ENCODE peak calls at places on chromosomes 3 and 15, in five cellular contexts. X is substantia nigra, F is left cardiac atrium, I is HS-27A, P is tibial artery. J is an unnamed sample.

GRCh38 chr15:69513986-69514385 is 61.4 kb downstream of the RPLP1 start:
- DNase-seq in X (no peak), F (no peak), I (no peak), P (no peak), J (no peak)

GRCh38 chr15:62173215-62173614 is 8.1 kb upstream of the C2CD4B start:
- DNase-seq in X (no peak), F (peak; percentile 78), I (no peak), P (peak; percentile 36), J (no peak)

GRCh38 chr3:119937229-119937628 is 155.3 kb downstream of the NR1I2 start:
- DNase-seq in X (no peak), F (no peak), I (no peak), P (no peak), J (no peak)

GRCh38 chr3:193776626-193777025 is 183.6 kb downstream of the OPA1 start:
- DNase-seq in X (no peak), F (no peak), I (no peak), P (no peak), J (no peak)

GRCh38 chr3:61008168-61008737 is 243.0 kb downstream of the FHIT start:
- DNase-seq in X (no peak), F (no peak), I (no peak), P (no peak), J (no peak)

GRCh38 chr15:90644946-90645725 is 72.0 kb upstream of the BLM start:
- DNase-seq in X (no peak), F (no peak), I (no peak), P (no peak), J (no peak)

GRCh38 chr3:186782542-186783069 is 771 bp upstream of the EIF4A2 start:
- DNase-seq in X (no peak), F (no peak), I (no peak), P (no peak), J (no peak)

GRCh38 chr3:53806182-53807116 is 39.8 kb downstream of the CHDH start:
- DNase-seq in X (no peak), F (no peak), I (peak; percentile 64), P (no peak), J (no peak)

GRCh38 chr3:185825639-185826481 is 1.0 kb upstream of the IGF2BP2 start:
- DNase-seq in X (no peak), F (peak; percentile 52), I (no peak), P (no peak), J (peak; percentile 59)

GRCh38 chr3:41418961-41419691 is 219.8 kb downstream of the CTNNB1 start:
- DNase-seq in X (no peak), F (no peak), I (peak; percentile 17), P (no peak), J (no peak)

GRCh38 chr15:100502651-100503050 is 26.1 kb downstream of the CERS3 start:
- DNase-seq in X (no peak), F (no peak), I (no peak), P (no peak), J (no peak)

GRCh38 chr3:150945226-150945625 is 27.3 kb downstream of the CLRN1 start:
- DNase-seq in X (no peak), F (no peak), I (no peak), P (no peak), J (peak; percentile 33)

GRCh38 chr3:59775781-59776270 is 726.0 kb upstream of the CFAP20DC start:
- DNase-seq in X (no peak), F (no peak), I (no peak), P (no peak), J (no peak)

GRCh38 chr3:184562875-184563568 is 1.4 kb downstream of the EPHB3 start:
- DNase-seq in X (peak; percentile 55), F (no peak), I (no peak), P (no peak), J (peak; percentile 81)